ENCODE peak calls at places on chromosomes 16 and 17, in six cellular contexts. One of them, this sample, is unnamed. For H3K9me3, the result is how much of the 10 kb centered on the place peaks cover.

GRCh38 chr17:36498155-36498554 is 11.7 kb downstream of the ZNHIT3 start:
- DNase-seq in A549: no peak
- DNase-seq in breast epithelium: no peak
- DNase-seq in CD4-positive, CD25-positive, alpha-beta regulatory T cell: no peak
- DNase-seq in tibial nerve: no peak
- DNase-seq in heart right ventricle: no peak
- DNase-seq in this sample: no peak

GRCh38 chr17:15965510-15965909 is 20.6 kb downstream of the ADORA2B start:
- DNase-seq in tibial nerve: no peak
- DNase-seq in A549: no peak
- DNase-seq in breast epithelium: no peak
- DNase-seq in CD4-positive, CD25-positive, alpha-beta regulatory T cell: no peak
- DNase-seq in heart right ventricle: no peak
- DNase-seq in this sample: no peak

GRCh38 chr16:2882460-2883026 is 472 bp upstream of the FLYWCH2 start:
- DNase-seq in tibial nerve: peak
- DNase-seq in A549: peak
- DNase-seq in breast epithelium: peak
- DNase-seq in CD4-positive, CD25-positive, alpha-beta regulatory T cell: peak
- DNase-seq in heart right ventricle: peak
- DNase-seq in this sample: peak

GRCh38 chr17:50848691-50849090 is 13.3 kb downstream of the WFIKKN2 start:
- DNase-seq in heart right ventricle: no peak
- DNase-seq in tibial nerve: no peak
- DNase-seq in CD4-positive, CD25-positive, alpha-beta regulatory T cell: no peak
- DNase-seq in breast epithelium: no peak
- DNase-seq in A549: no peak
- DNase-seq in this sample: no peak

GRCh38 chr17:82490512-82491195 is 28.9 kb upstream of the FOXK2 start:
- DNase-seq in heart right ventricle: no peak
- DNase-seq in breast epithelium: no peak
- DNase-seq in A549: no peak
- DNase-seq in CD4-positive, CD25-positive, alpha-beta regulatory T cell: no peak
- DNase-seq in tibial nerve: no peak
- DNase-seq in this sample: no peak

GRCh38 chr16:57113042-57113453 is 20.7 kb downstream of the CPNE2 start:
- DNase-seq in A549: no peak
- DNase-seq in CD4-positive, CD25-positive, alpha-beta regulatory T cell: no peak
- DNase-seq in breast epithelium: no peak
- DNase-seq in heart right ventricle: no peak
- DNase-seq in tibial nerve: no peak
- DNase-seq in this sample: no peak

GRCh38 chr17:17032131-17032692 is 10.0 kb upstream of the MPRIP start:
- DNase-seq in A549: peak
- DNase-seq in CD4-positive, CD25-positive, alpha-beta regulatory T cell: no peak
- DNase-seq in tibial nerve: no peak
- DNase-seq in heart right ventricle: peak
- DNase-seq in breast epithelium: peak
- DNase-seq in this sample: peak

GRCh38 chr17:82972836-82973372 is 106.5 kb upstream of the METRNL start:
- DNase-seq in breast epithelium: no peak
- DNase-seq in heart right ventricle: no peak
- DNase-seq in CD4-positive, CD25-positive, alpha-beta regulatory T cell: no peak
- DNase-seq in A549: no peak
- DNase-seq in tibial nerve: no peak
- DNase-seq in this sample: no peak

GRCh38 chr16:74650966-74651567 is 15.6 kb downstream of the RFWD3 start:
- DNase-seq in CD4-positive, CD25-positive, alpha-beta regulatory T cell: peak
- DNase-seq in A549: peak
- DNase-seq in breast epithelium: no peak
- DNase-seq in heart right ventricle: no peak
- DNase-seq in tibial nerve: no peak
- DNase-seq in this sample: no peak

GRCh38 chr17:44499722-44500121 is 3.5 kb downstream of the GPATCH8 start:
- DNase-seq in heart right ventricle: no peak
- DNase-seq in A549: no peak
- DNase-seq in CD4-positive, CD25-positive, alpha-beta regulatory T cell: no peak
- DNase-seq in breast epithelium: no peak
- DNase-seq in tibial nerve: no peak
- DNase-seq in this sample: no peak

GRCh38 chr17:42459983-42460300 is 1.3 kb downstream of the ATP6V0A1 start:
- DNase-seq in A549: no peak
- DNase-seq in tibial nerve: no peak
- DNase-seq in breast epithelium: no peak
- DNase-seq in heart right ventricle: no peak
- DNase-seq in CD4-positive, CD25-positive, alpha-beta regulatory T cell: peak
- DNase-seq in this sample: no peak

GRCh38 chr16:11757671-11758545 is 15.3 kb upstream of the TXNDC11 start:
- DNase-seq in A549: peak
- DNase-seq in CD4-positive, CD25-positive, alpha-beta regulatory T cell: no peak
- DNase-seq in tibial nerve: no peak
- DNase-seq in heart right ventricle: no peak
- DNase-seq in breast epithelium: no peak
- DNase-seq in this sample: no peak

GRCh38 chr17:4950075-4950756 is 703 bp upstream of the ENO3 start:
- DNase-seq in CD4-positive, CD25-positive, alpha-beta regulatory T cell: peak
- DNase-seq in tibial nerve: peak
- DNase-seq in A549: peak
- DNase-seq in breast epithelium: no peak
- DNase-seq in heart right ventricle: peak
- DNase-seq in this sample: peak

GRCh38 chr17:46766493-46767491 is 51.7 kb downstream of the WNT3 start:
- DNase-seq in heart right ventricle: no peak
- DNase-seq in breast epithelium: no peak
- DNase-seq in CD4-positive, CD25-positive, alpha-beta regulatory T cell: no peak
- DNase-seq in tibial nerve: no peak
- DNase-seq in A549: no peak
- DNase-seq in this sample: no peak

GRCh38 chr16:87831421-87832136 is 37.7 kb downstream of the SLC7A5 start:
- DNase-seq in breast epithelium: no peak
- DNase-seq in CD4-positive, CD25-positive, alpha-beta regulatory T cell: no peak
- DNase-seq in A549: no peak
- DNase-seq in heart right ventricle: no peak
- DNase-seq in tibial nerve: no peak
- DNase-seq in this sample: no peak

GRCh38 chr16:66471696-66472393 is 44.8 kb downstream of the BEAN1 start:
- DNase-seq in heart right ventricle: no peak
- DNase-seq in tibial nerve: no peak
- DNase-seq in breast epithelium: no peak
- DNase-seq in CD4-positive, CD25-positive, alpha-beta regulatory T cell: no peak
- DNase-seq in A549: no peak
- DNase-seq in this sample: no peak

GRCh38 chr16:57859331-57859730 is 57.0 kb upstream of the KIFC3 start:
- DNase-seq in A549: peak
- DNase-seq in CD4-positive, CD25-positive, alpha-beta regulatory T cell: no peak
- DNase-seq in tibial nerve: no peak
- DNase-seq in heart right ventricle: no peak
- DNase-seq in breast epithelium: no peak
- DNase-seq in this sample: no peak

GRCh38 chr16:2523801-2524231 is 3.6 kb downstream of the AMDHD2 start:
- DNase-seq in A549: no peak
- DNase-seq in tibial nerve: no peak
- DNase-seq in heart right ventricle: no peak
- DNase-seq in CD4-positive, CD25-positive, alpha-beta regulatory T cell: no peak
- DNase-seq in breast epithelium: no peak
- DNase-seq in this sample: no peak

GRCh38 chr16:84021488-84021887 is 21.1 kb downstream of the SLC38A8 start:
- DNase-seq in heart right ventricle: no peak
- DNase-seq in tibial nerve: no peak
- DNase-seq in breast epithelium: no peak
- DNase-seq in CD4-positive, CD25-positive, alpha-beta regulatory T cell: no peak
- DNase-seq in A549: no peak
- DNase-seq in this sample: no peak
- H3K9me3 ChIP-seq in heart right ventricle: under half
- H3K9me3 ChIP-seq in tibial nerve: under half
- H3K9me3 ChIP-seq in breast epithelium: under half
- H3K9me3 ChIP-seq in CD4-positive, CD25-positive, alpha-beta regulatory T cell: under half
- H3K9me3 ChIP-seq in A549: under half
- H3K9me3 ChIP-seq in this sample: under half

GRCh38 chr16:1170076-1170418 is 17.1 kb downstream of the CACNA1H start:
- DNase-seq in A549: no peak
- DNase-seq in breast epithelium: no peak
- DNase-seq in tibial nerve: no peak
- DNase-seq in heart right ventricle: no peak
- DNase-seq in CD4-positive, CD25-positive, alpha-beta regulatory T cell: no peak
- DNase-seq in this sample: no peak

GRCh38 chr16:1171001-1171400 is 18.1 kb downstream of the CACNA1H start:
- DNase-seq in heart right ventricle: no peak
- DNase-seq in tibial nerve: no peak
- DNase-seq in CD4-positive, CD25-positive, alpha-beta regulatory T cell: no peak
- DNase-seq in A549: no peak
- DNase-seq in breast epithelium: no peak
- DNase-seq in this sample: no peak

GRCh38 chr16:1172651-1173050 is 19.7 kb downstream of the CACNA1H start:
- DNase-seq in CD4-positive, CD25-positive, alpha-beta regulatory T cell: no peak
- DNase-seq in heart right ventricle: no peak
- DNase-seq in tibial nerve: no peak
- DNase-seq in A549: no peak
- DNase-seq in breast epithelium: no peak
- DNase-seq in this sample: no peak

GRCh38 chr16:1173778-1174451 is 21.0 kb downstream of the CACNA1H start:
- DNase-seq in heart right ventricle: no peak
- DNase-seq in breast epithelium: no peak
- DNase-seq in tibial nerve: no peak
- DNase-seq in A549: no peak
- DNase-seq in CD4-positive, CD25-positive, alpha-beta regulatory T cell: no peak
- DNase-seq in this sample: no peak

GRCh38 chr16:1171854-1172428 is 19.0 kb downstream of the CACNA1H start:
- DNase-seq in breast epithelium: no peak
- DNase-seq in tibial nerve: no peak
- DNase-seq in CD4-positive, CD25-positive, alpha-beta regulatory T cell: no peak
- DNase-seq in A549: no peak
- DNase-seq in heart right ventricle: no peak
- DNase-seq in this sample: no peak
- H3K27ac ChIP-seq in breast epithelium: no peak
- H3K27ac ChIP-seq in tibial nerve: no peak
- H3K27ac ChIP-seq in CD4-positive, CD25-positive, alpha-beta regulatory T cell: no peak
- H3K27ac ChIP-seq in A549: no peak
- H3K27ac ChIP-seq in heart right ventricle: no peak
- H3K27ac ChIP-seq in this sample: no peak

DNA sequence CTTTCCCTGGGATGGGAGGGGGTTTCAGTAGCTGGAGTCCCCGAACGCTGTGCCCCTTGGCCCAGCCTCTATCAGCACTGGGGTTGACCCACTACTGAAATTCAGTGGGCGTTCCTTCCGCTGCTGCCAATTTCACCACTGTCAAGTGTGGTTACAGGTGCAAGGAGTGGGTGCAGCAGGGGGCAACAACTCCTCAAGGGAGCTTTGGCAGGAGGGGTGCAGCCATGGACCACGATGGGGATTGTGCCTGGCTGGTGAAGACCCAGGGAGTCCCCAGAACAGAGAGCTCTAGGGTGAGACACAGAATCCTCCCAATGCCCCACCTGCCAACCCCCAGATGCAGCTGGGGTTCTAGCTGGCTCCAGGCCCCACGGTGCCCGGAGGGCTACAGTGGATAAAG is 123.5 kb upstream of the SDK2 start:
- DNase-seq in tibial nerve: no peak
- DNase-seq in CD4-positive, CD25-positive, alpha-beta regulatory T cell: no peak
- DNase-seq in heart right ventricle: no peak
- DNase-seq in A549: no peak
- DNase-seq in breast epithelium: no peak
- DNase-seq in this sample: no peak
- H3K9me3 ChIP-seq in tibial nerve: under half
- H3K9me3 ChIP-seq in CD4-positive, CD25-positive, alpha-beta regulatory T cell: under half
- H3K9me3 ChIP-seq in heart right ventricle: under half
- H3K9me3 ChIP-seq in A549: under half
- H3K9me3 ChIP-seq in breast epithelium: under half
- H3K9me3 ChIP-seq in this sample: under half

GRCh38 chr17:81329279-81329926 is 34.3 kb upstream of the SLC38A10 start:
- DNase-seq in CD4-positive, CD25-positive, alpha-beta regulatory T cell: no peak
- DNase-seq in tibial nerve: peak
- DNase-seq in breast epithelium: peak
- DNase-seq in A549: peak
- DNase-seq in heart right ventricle: peak
- DNase-seq in this sample: peak
- H3K27ac ChIP-seq in CD4-positive, CD25-positive, alpha-beta regulatory T cell: no peak
- H3K27ac ChIP-seq in tibial nerve: peak
- H3K27ac ChIP-seq in breast epithelium: peak
- H3K27ac ChIP-seq in A549: peak
- H3K27ac ChIP-seq in heart right ventricle: peak
- H3K27ac ChIP-seq in this sample: no peak

GRCh38 chr16:68575082-68575481 is 36.0 kb downstream of the ZFP90 start:
- DNase-seq in heart right ventricle: no peak
- DNase-seq in A549: no peak
- DNase-seq in breast epithelium: no peak
- DNase-seq in CD4-positive, CD25-positive, alpha-beta regulatory T cell: no peak
- DNase-seq in tibial nerve: no peak
- DNase-seq in this sample: no peak
- H3K9me3 ChIP-seq in heart right ventricle: half or more
- H3K9me3 ChIP-seq in A549: half or more
- H3K9me3 ChIP-seq in breast epithelium: half or more
- H3K9me3 ChIP-seq in CD4-positive, CD25-positive, alpha-beta regulatory T cell: half or more
- H3K9me3 ChIP-seq in tibial nerve: under half
- H3K9me3 ChIP-seq in this sample: half or more